ENCODE peak calls at places on chromosomes 6 and 20, in nine cellular contexts. O is hepatocyte; W is A549; V is substantia nigra; P is right cardiac atrium; G is uterus; A is neural progenitor cell; F is right atrium auricular region; Q is CD8-positive, alpha-beta T cell. K is an unnamed sample.

GRCh38 chr20:47603260-47603659 is 101.6 kb downstream of the NCOA3 start:
- DNase-seq in W (no peak), G (no peak), V (no peak), P (no peak), A (no peak), O (no peak), Q (no peak), F (no peak), K (no peak)

GRCh38 chr20:17859002-17859615 is 109.5 kb downstream of the SNX5 start:
- DNase-seq in A (no peak), F (no peak), G (no peak), P (no peak), Q (no peak), V (no peak), W (no peak), O (no peak), K (no peak)

GRCh38 chr6:37699138-37699766 is 1.6 kb upstream of the MDGA1 start:
- DNase-seq in P (no peak), Q (peak; percentile 84), W (no peak), V (no peak), F (no peak), G (no peak), A (no peak), O (no peak), K (no peak)

GRCh38 chr6:12313992-12314589 is 23.9 kb downstream of the EDN1 start:
- DNase-seq in W (no peak), A (no peak), G (no peak), V (no peak), O (no peak), P (no peak), Q (no peak), F (no peak), K (no peak)

GRCh38 chr20:8647868-8648495 is 420.9 kb upstream of the PLCB4 start:
- DNase-seq in P (peak; percentile 53), F (no peak), Q (no peak), V (no peak), O (no peak), W (no peak), A (no peak), G (peak; percentile 55), K (no peak)

GRCh38 chr6:75084872-75085381 is 120.9 kb downstream of the COL12A1 start:
- DNase-seq in V (no peak), W (no peak), G (no peak), P (peak; percentile 68), A (peak; percentile 50), F (no peak), Q (no peak), O (peak; percentile 76), K (no peak)

GRCh38 chr6:129744201-129744879 is 34.4 kb upstream of the ARHGAP18 start:
- DNase-seq in G (peak; percentile 51), V (no peak), F (no peak), Q (no peak), A (no peak), P (no peak), W (peak; percentile 11), O (peak; percentile 29), K (no peak)

GRCh38 chr6:158475344-158476302 is 84.3 kb upstream of the TMEM181 start:
- DNase-seq in O (peak; percentile 66), V (no peak), Q (no peak), A (peak; percentile 20), P (no peak), W (peak; percentile 47), G (peak; percentile 16), F (no peak), K (no peak)

GRCh38 chr6:72464791-72465691 is 156.8 kb upstream of the KCNQ5 start:
- DNase-seq in P (no peak), G (no peak), F (no peak), V (no peak), O (peak; percentile 19), W (no peak), A (no peak), Q (no peak), K (no peak)

GRCh38 chr6:82030761-82031160 is 216.8 kb downstream of the IBTK start:
- DNase-seq in O (no peak), Q (no peak), A (no peak), V (no peak), F (no peak), G (no peak), P (no peak), W (no peak), K (no peak)

GRCh38 chr6:121522265-121522664 is 86.8 kb downstream of the GJA1 start:
- DNase-seq in V (no peak), G (no peak), P (no peak), F (no peak), A (no peak), W (peak; percentile 9), Q (no peak), O (peak; percentile 48), K (no peak)

GRCh38 chr6:24426729-24427446 is 24.2 kb downstream of the MRS2 start:
- DNase-seq in G (no peak), V (no peak), W (no peak), O (no peak), F (no peak), A (no peak), P (no peak), Q (no peak), K (no peak)

GRCh38 chr20:12941025-12941424 is 67.7 kb upstream of the SPTLC3 start:
- DNase-seq in P (no peak), A (no peak), O (no peak), V (no peak), Q (no peak), W (no peak), G (no peak), F (no peak), K (no peak)

GRCh38 chr20:378961-379336 is 1.6 kb upstream of the TRIB3 start:
- DNase-seq in Q (no peak), W (no peak), F (no peak), P (no peak), O (no peak), V (no peak), G (no peak), A (no peak), K (no peak)

GRCh38 chr6:1686117-1687098 is 76.7 kb downstream of the FOXC1 start:
- DNase-seq in V (no peak), F (peak; percentile 74), G (no peak), A (no peak), W (no peak), P (peak; percentile 72), Q (no peak), O (no peak), K (no peak)

GRCh38 chr6:160337301-160337700 is 10.9 kb upstream of the SLC22A3 start:
- DNase-seq in P (no peak), V (no peak), O (no peak), G (no peak), A (no peak), F (no peak), Q (no peak), W (no peak), K (no peak)

GRCh38 chr6:169029861-169030260 is 223.8 kb downstream of the THBS2 start:
- DNase-seq in G (no peak), W (no peak), P (no peak), V (no peak), A (no peak), O (no peak), F (no peak), Q (no peak), K (no peak)
- H3K27ac ChIP-seq in G (no peak overlapping the region), W (no peak overlapping the region), P (no peak overlapping the region), V (no peak overlapping the region), A (no peak overlapping the region), O (no peak overlapping the region), F (no peak overlapping the region), Q (no peak overlapping the region), K (no peak overlapping the region)

GRCh38 chr6:41427642-41428401 is 92.4 kb downstream of the NCR2 start:
- DNase-seq in A (peak; percentile 67), F (no peak), O (peak; percentile 78), W (no peak), V (peak; percentile 67), Q (peak; percentile 12), P (peak; percentile 88), G (peak; percentile 69), K (peak; percentile 65)
- H3K27ac ChIP-seq in A (no peak overlapping the region), F (peak overlapping the region; percentile 88), O (peak overlapping the region; percentile 68), W (peak overlapping the region; percentile 95), V (peak overlapping the region; percentile 67), Q (no peak overlapping the region), P (peak overlapping the region; percentile 82), G (peak overlapping the region; percentile 90), K (peak overlapping the region; percentile 67)

GRCh38 chr20:40686434-40686882 is 2.6 kb downstream of the MAFB start:
- DNase-seq in Q (no peak), A (peak; percentile 44), P (no peak), O (no peak), W (no peak), F (no peak), V (no peak), G (no peak), K (no peak)

GRCh38 chr20:40689100-40689942 is at the start of gene MAFB:
- DNase-seq in O (peak; percentile 96), A (peak; percentile 96), F (peak; percentile 96), V (peak; percentile 85), Q (no peak), W (peak; percentile 27), G (peak; percentile 93), P (peak; percentile 98), K (peak; percentile 89)

GRCh38 chr20:40688129-40689099 is 622 bp downstream of the MAFB start:
- DNase-seq in W (no peak), O (no peak), V (no peak), A (peak; percentile 36), F (no peak), G (no peak), Q (no peak), P (peak; percentile 66), K (no peak)

GRCh38 chr20:40686893-40687292 is 2.1 kb downstream of the MAFB start:
- DNase-seq in W (no peak), P (no peak), F (no peak), V (no peak), G (no peak), O (no peak), A (peak; percentile 43), Q (no peak), K (no peak)

DNA sequence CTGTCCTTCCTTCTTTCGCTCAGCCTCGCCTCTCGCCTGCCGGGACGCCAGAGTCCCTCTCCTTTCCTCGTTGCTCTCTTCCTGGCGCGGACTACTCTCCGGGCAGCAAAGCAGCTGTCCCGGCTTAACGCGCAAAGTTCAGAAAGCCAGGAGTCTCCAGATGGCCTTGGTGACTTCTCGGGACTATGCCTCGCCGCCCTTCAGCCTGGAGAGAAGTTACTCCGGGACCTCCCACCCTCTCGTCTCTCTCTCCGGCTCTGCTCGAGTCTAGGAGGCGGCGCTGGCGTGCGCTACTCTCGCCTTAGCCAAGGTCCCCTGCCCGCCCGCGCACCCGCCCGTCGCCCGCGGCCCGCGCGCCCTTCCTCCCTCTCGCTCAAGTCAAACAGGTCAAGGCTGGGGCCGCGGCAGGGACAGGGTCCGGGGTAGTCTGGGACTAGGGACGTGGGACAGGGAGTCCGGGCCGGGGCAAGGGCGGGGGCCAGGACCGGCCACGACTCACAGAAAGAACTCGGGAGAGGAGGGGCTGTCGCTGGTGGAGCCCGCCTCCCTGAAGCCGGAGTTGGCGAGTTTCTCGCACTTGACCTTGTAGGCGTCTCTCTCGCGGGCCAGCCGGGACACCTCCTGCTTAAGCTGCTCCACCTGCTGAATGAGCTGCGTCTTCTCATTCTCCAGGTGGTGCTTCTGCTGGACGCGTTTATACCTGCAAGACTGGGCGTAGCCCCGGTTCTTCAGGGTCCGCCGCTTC is 1.5 kb downstream of the MAFB start:
- DNase-seq in F (peak; percentile 70), O (peak; percentile 64), A (peak; percentile 79), W (no peak), G (peak; percentile 38), V (peak; percentile 28), Q (no peak), P (peak; percentile 91), K (no peak)
- H3K27ac ChIP-seq in F (peak overlapping the region; percentile 88), O (no peak overlapping the region), A (no peak overlapping the region), W (no peak overlapping the region), G (peak overlapping the region; percentile 79), V (peak overlapping the region; percentile 6), Q (no peak overlapping the region), P (peak overlapping the region; percentile 34), K (peak overlapping the region; percentile 52)

GRCh38 chr6:101249470-101249869 is 144.0 kb upstream of the GRIK2 start:
- DNase-seq in O (no peak), A (no peak), V (no peak), F (no peak), Q (no peak), G (no peak), W (no peak), P (no peak), K (no peak)
- H3K27ac ChIP-seq in O (no peak overlapping the region), A (no peak overlapping the region), V (no peak overlapping the region), F (no peak overlapping the region), Q (no peak overlapping the region), G (no peak overlapping the region), W (no peak overlapping the region), P (no peak overlapping the region), K (no peak overlapping the region)

K was measured in caudate nucleus.